ENCODE peak calls at places on chromosomes 3 and 15, in five cellular contexts. P, R, M, Y and H are unnamed samples.

GRCh38 chr3:46693897-46694235 is 387 bp upstream of the ALS2CL start:
- DNase-seq in P (no peak), R (no peak), Y (no peak), M (no peak), H (peak; percentile 85)

GRCh38 chr3:25567390-25567789 is 97.3 kb downstream of the TOP2B start:
- DNase-seq in R (no peak), Y (no peak), M (no peak), P (no peak), H (no peak)

GRCh38 chr3:136142592-136142991 is 53.5 kb downstream of the MSL2 start:
- DNase-seq in M (peak; percentile 83), R (peak; percentile 90), P (no peak), Y (peak; percentile 83), H (no peak)

GRCh38 chr15:68278345-68279217 is 1.0 kb downstream of the FEM1B start:
- DNase-seq in M (peak; percentile 20), Y (peak; percentile 24), P (no peak), R (no peak), H (no peak)

GRCh38 chr15:39083213-39083612 is 497.7 kb upstream of the THBS1 start:
- DNase-seq in Y (peak; percentile 90), M (peak; percentile 87), P (no peak), R (no peak), H (no peak)

GRCh38 chr15:82742134-82742533 is 32.5 kb upstream of the AP3B2 start:
- DNase-seq in P (no peak), Y (no peak), M (no peak), R (no peak), H (no peak)

GRCh38 chr3:126441256-126441880 is 34.3 kb downstream of the ZXDC start:
- DNase-seq in Y (no peak), R (no peak), P (no peak), M (no peak), H (no peak)

GRCh38 chr3:185815391-185816282 is 9.2 kb downstream of the IGF2BP2 start:
- DNase-seq in P (no peak), M (peak; percentile 50), Y (peak; percentile 56), R (no peak), H (no peak)

GRCh38 chr3:161273589-161274218 is 52.6 kb downstream of the NMD3 start:
- DNase-seq in Y (peak; percentile 66), M (peak; percentile 65), R (no peak), P (no peak), H (no peak)

GRCh38 chr15:83190450-83190849 is 17.2 kb downstream of the HDGFL3 start:
- DNase-seq in P (no peak), R (no peak), M (no peak), Y (no peak), H (no peak)

DNA sequence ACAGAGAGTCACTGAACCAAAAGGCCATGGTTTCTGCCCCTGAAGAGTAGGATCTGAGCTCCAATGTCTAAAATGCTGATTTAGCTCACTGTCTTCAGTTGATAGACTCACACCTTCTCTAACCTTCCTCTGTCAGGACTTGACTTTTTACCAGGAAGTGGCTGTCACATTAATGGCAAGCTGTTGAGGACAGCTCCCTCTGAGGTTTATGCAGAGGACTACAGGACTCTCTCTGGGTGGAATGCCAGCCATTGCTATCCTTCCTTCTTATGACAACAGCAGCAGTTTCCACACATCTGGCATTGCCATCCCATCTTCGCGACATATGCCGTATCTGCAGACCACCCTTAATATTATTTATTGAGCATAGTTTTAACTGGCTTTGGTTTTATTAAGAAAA is 103.8 kb upstream of the PRICKLE2 start:
- DNase-seq in Y (no peak), M (no peak), P (no peak), R (no peak), H (no peak)
- TF ChIP-seq CTCF in Y (no peak), M (peak; percentile 9), P (no peak), R (no peak), H (no peak)

GRCh38 chr15:78811124-78811824 is at the start of gene ADAMTS7:
- DNase-seq in P (peak; percentile 82), R (no peak), M (peak; percentile 88), Y (peak; percentile 88), H (no peak)
- TF ChIP-seq CTCF in P (peak; percentile 74), R (peak; percentile 82), M (peak; percentile 66), Y (peak; percentile 71), H (peak; percentile 48)

GRCh38 chr3:128131897-128132646 is 8.5 kb upstream of the RUVBL1 start:
- DNase-seq in Y (no peak), R (no peak), P (no peak), M (no peak), H (no peak)

DNA sequence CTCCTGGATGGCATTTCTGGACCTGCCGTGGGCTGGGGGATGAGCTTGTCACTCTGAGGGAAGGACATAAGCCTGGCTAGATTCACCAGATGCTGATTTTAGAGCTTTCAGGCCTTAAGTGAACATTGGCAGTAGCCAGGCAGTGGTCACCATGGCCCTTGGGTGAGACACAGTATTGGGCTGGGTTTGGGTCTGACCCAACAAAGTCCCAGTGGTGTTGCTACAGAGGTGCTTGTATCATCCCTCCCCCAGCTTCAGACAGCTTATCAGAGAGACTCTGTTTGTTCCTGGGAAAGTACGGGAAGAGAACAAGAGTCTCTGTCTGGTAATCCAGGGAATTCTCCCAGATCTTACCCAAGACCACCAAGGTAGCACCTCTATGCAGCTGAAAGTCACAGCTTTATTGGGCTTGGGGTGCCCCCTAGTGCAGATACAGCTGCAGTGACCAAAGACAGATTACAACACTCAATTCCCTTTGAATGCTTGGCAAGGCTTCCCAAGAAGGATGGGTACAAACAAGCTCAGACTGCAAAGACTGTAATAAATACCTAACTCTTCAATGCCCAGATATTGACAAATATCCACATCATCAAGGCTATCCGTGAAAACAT is 9.8 kb upstream of the RUVBL1 start:
- DNase-seq in Y (peak; percentile 84), M (peak; percentile 82), P (no peak), R (peak; percentile 52), H (no peak)
- TF ChIP-seq CTCF in Y (peak; percentile 80), M (peak; percentile 71), P (peak; percentile 74), R (peak; percentile 86), H (peak; percentile 74)

GRCh38 chr3:65210026-65210814 is 522.4 kb upstream of the ADAMTS9 start:
- DNase-seq in R (no peak), M (peak; percentile 11), Y (no peak), P (no peak), H (no peak)
- TF ChIP-seq CTCF in R (no peak), M (no peak), Y (no peak), P (peak; percentile 33), H (no peak)

DNA sequence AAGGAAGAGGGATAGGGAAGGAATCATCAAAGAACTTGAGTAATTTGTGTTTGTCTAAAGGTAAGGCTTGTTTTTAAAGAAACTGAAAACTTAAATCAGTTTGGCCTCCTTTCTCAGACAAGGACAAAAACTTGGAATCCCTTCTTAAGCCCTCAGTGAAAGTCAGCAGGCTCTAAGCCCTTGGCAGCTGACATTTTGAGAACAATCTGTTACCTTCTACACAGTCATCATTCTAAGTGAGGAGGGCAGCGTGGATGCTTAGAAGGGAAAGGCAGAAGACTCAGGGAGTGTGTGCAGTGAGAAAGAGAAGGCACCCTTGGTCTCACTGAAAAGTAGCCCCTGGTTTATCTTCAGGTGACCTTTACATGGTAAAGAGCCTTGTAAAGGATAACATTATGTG is 10.8 kb downstream of the HSPBAP1 start:
- DNase-seq in R (no peak), P (no peak), Y (no peak), M (no peak), H (no peak)
- TF ChIP-seq CTCF in R (no peak), P (no peak), Y (no peak), M (no peak), H (no peak)